ENCODE peak calls at places on chromosome 11, in nine cellular contexts. P is A549; I is suprapubic skin; J is kidney; T is right lobe of liver; D is adrenal gland; G is CD4-positive, alpha-beta T cell; L is ovary; S is sigmoid colon. E is an unnamed sample.

GRCh38 chr11:2825261-2825885 is 60.2 kb downstream of the CDKN1C start:
- DNase-seq in P (no peak), I (peak; percentile 94), J (peak; percentile 94), T (no peak), D (peak; percentile 65), G (no peak), L (peak; percentile 79), S (peak; percentile 97), E (peak; percentile 89)

GRCh38 chr11:5476184-5476819 is 12.2 kb upstream of the OR52D1 start:
- DNase-seq in P (peak; percentile 52), I (no peak), J (no peak), T (no peak), D (peak; percentile 38), G (peak; percentile 14), L (peak; percentile 14), S (no peak), E (no peak)

GRCh38 chr11:11620966-11621880 is 582 bp downstream of the GALNT18 start:
- DNase-seq in P (peak; percentile 21), I (no peak), J (peak; percentile 80), T (peak; percentile 61), D (peak; percentile 20), G (no peak), L (peak; percentile 22), S (peak; percentile 78), E (peak; percentile 55)

GRCh38 chr11:1782026-1782696 is 18.4 kb upstream of the CTSD start:
- DNase-seq in P (no peak), I (no peak), J (no peak), T (peak; percentile 45), D (peak; percentile 26), G (no peak), L (no peak), S (no peak), E (peak; percentile 77)

GRCh38 chr11:128226106-128226716 is 361.1 kb downstream of the ETS1 start:
- DNase-seq in P (no peak), I (no peak), J (no peak), T (no peak), D (no peak), G (no peak), L (no peak), S (no peak), E (no peak)

GRCh38 chr11:122863704-122864326 is 18.7 kb upstream of the JHY start:
- DNase-seq in P (peak; percentile 20), I (no peak), J (no peak), T (no peak), D (peak; percentile 25), G (peak; percentile 12), L (peak; percentile 19), S (no peak), E (no peak)

GRCh38 chr11:83836883-83837654 is 550.9 kb upstream of the CCDC90B start:
- DNase-seq in P (peak; percentile 57), I (no peak), J (no peak), T (peak; percentile 61), D (peak; percentile 44), G (no peak), L (peak; percentile 19), S (peak; percentile 73), E (no peak)

GRCh38 chr11:70544774-70545625 is 146.7 kb downstream of the CTTN start:
- DNase-seq in P (no peak), I (no peak), J (peak; percentile 65), T (no peak), D (no peak), G (no peak), L (no peak), S (no peak), E (peak; percentile 38)

GRCh38 chr11:118902336-118903203 is 18.9 kb downstream of the CXCR5 start:
- DNase-seq in P (no peak), I (no peak), J (peak; percentile 74), T (peak; percentile 49), D (no peak), G (no peak), L (no peak), S (peak; percentile 61), E (no peak)

GRCh38 chr11:128061321-128061871 is 526.0 kb downstream of the ETS1 start:
- DNase-seq in P (no peak), I (no peak), J (no peak), T (no peak), D (no peak), G (no peak), L (no peak), S (no peak), E (no peak)

GRCh38 chr11:3124821-3125220 is 40.3 kb downstream of the OSBPL5 start:
- DNase-seq in P (no peak), I (no peak), J (peak; percentile 66), T (no peak), D (no peak), G (peak; percentile 0), L (no peak), S (no peak), E (peak; percentile 32)

GRCh38 chr11:96215094-96215782 is 127.8 kb downstream of the MAML2 start:
- DNase-seq in P (no peak), I (no peak), J (peak; percentile 75), T (no peak), D (no peak), G (peak; percentile 12), L (no peak), S (no peak), E (no peak)

DNA sequence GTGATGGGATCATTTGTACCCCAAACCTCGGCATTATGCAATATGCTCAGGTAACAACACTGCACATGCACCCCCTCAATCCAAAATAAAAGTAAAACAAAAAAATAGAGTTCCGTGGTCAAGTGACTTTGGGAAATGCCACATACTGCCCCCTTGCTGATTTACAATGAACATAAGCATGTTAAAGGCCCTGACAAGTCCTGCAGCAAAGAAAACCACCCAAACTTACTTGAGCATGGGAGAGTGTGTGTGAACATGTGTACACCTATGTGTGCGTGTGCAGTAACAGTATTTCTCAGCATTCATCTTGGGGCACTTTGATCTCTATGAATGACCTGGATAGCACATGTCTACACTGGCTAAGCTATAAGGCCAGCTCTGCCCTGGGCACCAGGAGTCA is 15.8 kb upstream of the IGSF22 start:
- DNase-seq in P (no peak), I (no peak), J (no peak), T (no peak), D (no peak), G (no peak), L (no peak), S (no peak), E (no peak)
- TF ChIP-seq CTCF in P (peak; percentile 9), I (no peak), J (no peak), T (no peak), D (no peak), G (no peak), L (no peak), S (no peak), E (no peak)

GRCh38 chr11:129705341-129705740 is 110.3 kb upstream of the TMEM45B start:
- DNase-seq in P (no peak), I (peak; percentile 44), J (no peak), T (no peak), D (no peak), G (no peak), L (no peak), S (no peak), E (no peak)

GRCh38 chr11:129710423-129710822 is 105.2 kb upstream of the TMEM45B start:
- DNase-seq in P (no peak), I (peak; percentile 43), J (peak; percentile 28), T (no peak), D (no peak), G (no peak), L (no peak), S (no peak), E (no peak)

GRCh38 chr11:129704831-129705230 is 110.8 kb upstream of the TMEM45B start:
- DNase-seq in P (no peak), I (peak; percentile 69), J (no peak), T (no peak), D (no peak), G (no peak), L (no peak), S (no peak), E (no peak)

GRCh38 chr11:129709801-129710398 is 105.7 kb upstream of the TMEM45B start:
- DNase-seq in P (no peak), I (peak; percentile 45), J (peak; percentile 46), T (no peak), D (peak; percentile 35), G (no peak), L (no peak), S (no peak), E (no peak)
- H3K27ac ChIP-seq in P (no peak overlapping the region), I (no peak overlapping the region), J (no peak overlapping the region), T (no peak overlapping the region), D (no peak overlapping the region), G (no peak overlapping the region), L (no peak overlapping the region), S (no peak overlapping the region), E (no peak overlapping the region)

DNA sequence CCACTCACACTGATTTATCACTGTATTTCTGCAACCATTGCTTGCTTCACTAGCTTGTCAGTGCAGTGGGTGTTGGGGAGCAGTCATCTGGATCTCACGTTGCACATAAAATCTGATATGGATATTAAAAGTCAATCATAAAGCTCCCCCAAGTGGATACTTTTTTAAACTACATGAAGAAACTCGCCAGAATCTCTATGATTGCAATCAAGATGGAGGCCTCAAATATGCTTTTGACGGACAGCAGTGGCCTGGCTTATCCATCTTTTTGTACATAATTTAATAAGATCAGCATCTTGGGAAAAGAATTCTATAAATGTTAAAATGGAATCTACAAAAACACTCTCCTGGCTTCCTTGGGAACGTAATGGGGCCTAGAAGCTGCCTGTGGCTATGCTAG is 137.7 kb downstream of the WT1 start:
- DNase-seq in P (peak; percentile 57), I (no peak), J (no peak), T (no peak), D (no peak), G (no peak), L (no peak), S (no peak), E (no peak)
- TF ChIP-seq CTCF in P (peak; percentile 66), I (peak; percentile 23), J (no peak), T (no peak), D (peak; percentile 21), G (peak; percentile 54), L (peak; percentile 19), S (no peak), E (peak; percentile 33)

GRCh38 chr11:107561688-107562087 is 3.8 kb downstream of the ALKBH8 start:
- DNase-seq in P (no peak), I (no peak), J (no peak), T (no peak), D (no peak), G (no peak), L (no peak), S (no peak), E (no peak)

GRCh38 chr11:107565219-107565937 is at the start of gene ALKBH8:
- DNase-seq in P (peak; percentile 52), I (peak; percentile 93), J (peak; percentile 87), T (peak; percentile 82), D (peak; percentile 69), G (peak; percentile 62), L (peak; percentile 52), S (peak; percentile 84), E (peak; percentile 82)

GRCh38 chr11:107563702-107564101 is 1.8 kb downstream of the ALKBH8 start:
- DNase-seq in P (peak; percentile 26), I (no peak), J (no peak), T (no peak), D (peak; percentile 36), G (peak; percentile 9), L (no peak), S (no peak), E (no peak)

GRCh38 chr11:107564877-107565218 is 687 bp downstream of the ALKBH8 start:
- DNase-seq in P (no peak), I (no peak), J (no peak), T (no peak), D (no peak), G (no peak), L (no peak), S (no peak), E (no peak)

GRCh38 chr11:107562647-107563208 is 2.8 kb downstream of the ALKBH8 start:
- DNase-seq in P (peak; percentile 23), I (no peak), J (no peak), T (no peak), D (no peak), G (no peak), L (no peak), S (no peak), E (no peak)
- H3K27ac ChIP-seq in P (peak overlapping the region; percentile 58), I (peak overlapping the region; percentile 42), J (no peak overlapping the region), T (no peak overlapping the region), D (no peak overlapping the region), G (no peak overlapping the region), L (no peak overlapping the region), S (peak overlapping the region; percentile 10), E (no peak overlapping the region)

E was measured in lower lobe of right lung.